ENCODE peak calls at places on chromosomes 5 and 9, in seven cellular contexts. G, H, Z, C, U, M and A are unnamed samples.

GRCh38 chr5:31193591-31194457 is at the start of gene CDH6:
- DNase-seq in G (no peak), H (no peak), Z (no peak), C (peak; percentile 71), U (peak; percentile 59), M (no peak), A (no peak)

GRCh38 chr9:95731876-95732275 is 143.6 kb upstream of the ERCC6L2 start:
- DNase-seq in G (no peak), H (no peak), Z (no peak), C (no peak), U (no peak), M (no peak), A (no peak)

GRCh38 chr5:104708027-104708426 is 1145.4 kb upstream of the NUDT12 start:
- DNase-seq in G (no peak), H (no peak), Z (no peak), C (no peak), U (no peak), M (no peak), A (no peak)

GRCh38 chr5:36948041-36948440 is 71.5 kb downstream of the NIPBL start:
- DNase-seq in G (no peak), H (no peak), Z (no peak), C (peak; percentile 29), U (peak; percentile 72), M (no peak), A (no peak)

GRCh38 chr9:77807295-77807694 is 159.2 kb upstream of the GNA14 start:
- DNase-seq in G (no peak), H (peak; percentile 15), Z (no peak), C (peak; percentile 91), U (peak; percentile 95), M (no peak), A (no peak)

GRCh38 chr9:81028504-81028903 is 660.8 kb downstream of the TLE1 start:
- DNase-seq in G (peak; percentile 42), H (peak; percentile 85), Z (no peak), C (peak; percentile 92), U (peak; percentile 91), M (no peak), A (no peak)

GRCh38 chr5:150063638-150064037 is 22.7 kb downstream of the CSF1R start:
- DNase-seq in G (no peak), H (no peak), Z (no peak), C (no peak), U (no peak), M (no peak), A (no peak)

GRCh38 chr5:54701179-54701578 is 183.6 kb downstream of the SNX18 start:
- DNase-seq in G (peak; percentile 26), H (no peak), Z (no peak), C (peak; percentile 88), U (peak; percentile 91), M (no peak), A (no peak)

GRCh38 chr9:14584571-14584970 is 108.7 kb downstream of the ZDHHC21 start:
- DNase-seq in G (no peak), H (no peak), Z (no peak), C (no peak), U (no peak), M (no peak), A (no peak)

GRCh38 chr5:132309679-132310078 is 15.5 kb downstream of the SLC22A4 start:
- DNase-seq in G (no peak), H (no peak), Z (no peak), C (no peak), U (no peak), M (no peak), A (no peak)

GRCh38 chr5:53463909-53464621 is 16.4 kb upstream of the FST start:
- DNase-seq in G (no peak), H (no peak), Z (no peak), C (no peak), U (peak; percentile 59), M (no peak), A (no peak)

GRCh38 chr5:74938250-74938649 is 72.1 kb upstream of the FAM169A start:
- DNase-seq in G (no peak), H (no peak), Z (no peak), C (no peak), U (peak; percentile 69), M (no peak), A (no peak)

GRCh38 chr9:26856413-26857032 is 36.1 kb downstream of the CAAP1 start:
- DNase-seq in G (peak; percentile 56), H (peak; percentile 30), Z (no peak), C (peak; percentile 51), U (peak; percentile 26), M (peak; percentile 65), A (no peak)

GRCh38 chr5:180402716-180403115 is 49.6 kb upstream of the GFPT2 start:
- DNase-seq in G (no peak), H (no peak), Z (no peak), C (no peak), U (no peak), M (no peak), A (no peak)

GRCh38 chr9:545480-545879 is 296.0 kb upstream of the DMRT1 start:
- DNase-seq in G (no peak), H (no peak), Z (no peak), C (no peak), U (no peak), M (no peak), A (no peak)

GRCh38 chr5:174271316-174271715 is 225.8 kb downstream of the NSG2 start:
- DNase-seq in G (no peak), H (no peak), Z (no peak), C (no peak), U (no peak), M (no peak), A (no peak)

GRCh38 chr5:9240431-9240830 is 305.4 kb downstream of the SEMA5A start:
- DNase-seq in G (no peak), H (no peak), Z (no peak), C (no peak), U (no peak), M (no peak), A (no peak)

GRCh38 chr9:120860083-120860482 is 16.9 kb downstream of the PHF19 start:
- DNase-seq in G (no peak), H (no peak), Z (no peak), C (no peak), U (no peak), M (no peak), A (no peak)

GRCh38 chr5:106140101-106140500 is 1530.6 kb downstream of the EFNA5 start:
- DNase-seq in G (no peak), H (no peak), Z (no peak), C (peak; percentile 59), U (peak; percentile 14), M (no peak), A (no peak)

GRCh38 chr9:2477755-2478154 is 143.8 kb upstream of the VLDLR start:
- DNase-seq in G (no peak), H (no peak), Z (no peak), C (peak; percentile 22), U (peak; percentile 42), M (no peak), A (no peak)

GRCh38 chr9:64128572-64128971 is 1156.4 kb downstream of the FOXD4L5 start:
- DNase-seq in G (no peak), H (no peak), Z (no peak), C (no peak), U (no peak), M (no peak), A (no peak)

GRCh38 chr9:97615439-97616072 is 17.6 kb downstream of the TSTD2 start:
- DNase-seq in G (peak; percentile 29), H (peak; percentile 18), Z (peak; percentile 49), C (peak; percentile 52), U (peak; percentile 78), M (peak; percentile 74), A (no peak)

GRCh38 chr9:125375820-125376219 is 114.2 kb downstream of the GAPVD1 start:
- DNase-seq in G (no peak), H (no peak), Z (no peak), C (no peak), U (no peak), M (no peak), A (no peak)

GRCh38 chr9:137406876-137407589 is 15.9 kb downstream of the EXD3 start:
- DNase-seq in G (no peak), H (no peak), Z (peak; percentile 69), C (peak; percentile 46), U (peak; percentile 79), M (peak; percentile 74), A (no peak)

GRCh38 chr9:100671811-100672305 is 94.0 kb downstream of the CAVIN4 start:
- DNase-seq in G (no peak), H (no peak), Z (no peak), C (no peak), U (no peak), M (no peak), A (no peak)

GRCh38 chr5:9231842-9232241 is 314.0 kb downstream of the SEMA5A start:
- DNase-seq in G (no peak), H (no peak), Z (no peak), C (no peak), U (no peak), M (no peak), A (no peak)

GRCh38 chr5:176780071-176780850 is 30.1 kb upstream of the UNC5A start:
- DNase-seq in G (no peak), H (no peak), Z (no peak), C (no peak), U (no peak), M (no peak), A (no peak)

GRCh38 chr9:135903358-135903656 is 4.0 kb downstream of the CAMSAP1 start:
- DNase-seq in G (no peak), H (no peak), Z (no peak), C (no peak), U (no peak), M (no peak), A (no peak)
- H3K4me3 ChIP-seq in G (no peak overlapping the region), H (no peak overlapping the region), Z (no peak overlapping the region), C (no peak overlapping the region), U (no peak overlapping the region), M (no peak overlapping the region), A (no peak overlapping the region)

DNA sequence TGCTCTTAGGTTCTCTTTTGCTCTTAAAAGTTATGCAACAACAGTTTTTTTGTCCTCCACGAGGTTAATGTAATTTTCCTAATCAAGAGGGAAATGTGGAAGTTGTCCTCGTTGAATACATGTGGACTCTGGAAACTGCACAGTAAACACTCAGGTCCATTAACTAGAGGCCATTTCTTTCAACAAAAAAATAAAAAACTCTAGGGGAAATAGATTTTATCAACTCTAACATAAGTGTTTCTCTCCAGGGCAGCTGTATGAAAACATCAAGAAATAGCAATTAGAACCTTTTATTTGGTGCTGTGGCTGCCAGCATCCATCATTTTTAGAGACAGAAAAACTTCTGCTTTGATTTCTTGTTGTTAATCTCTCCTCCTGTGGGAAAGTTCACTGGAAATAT is 288.6 kb downstream of the ICE1 start:
- DNase-seq in G (no peak), H (no peak), Z (no peak), C (no peak), U (no peak), M (no peak), A (no peak)
- H3K4me3 ChIP-seq in G (no peak overlapping the region), H (no peak overlapping the region), Z (no peak overlapping the region), C (no peak overlapping the region), U (no peak overlapping the region), M (no peak overlapping the region), A (no peak overlapping the region)

DNA sequence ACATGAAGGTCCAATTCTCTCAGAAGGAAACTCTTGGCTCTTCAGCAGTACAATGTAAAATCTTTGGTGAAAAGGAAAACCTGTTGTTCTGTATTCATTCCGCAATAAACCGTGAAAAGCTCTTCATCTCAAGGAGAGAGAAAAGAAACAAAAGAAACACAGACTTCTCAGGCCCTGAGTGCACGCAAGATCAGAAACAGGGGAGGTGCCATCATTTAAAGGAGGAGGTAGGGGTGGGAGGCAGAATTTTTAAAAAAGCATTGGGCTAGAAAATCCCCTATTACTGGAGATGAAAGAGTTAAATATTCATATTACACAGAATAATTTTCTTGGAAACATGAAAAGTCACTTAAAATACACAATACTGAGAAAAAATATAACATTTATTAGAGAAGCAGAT is 56.3 kb downstream of the USP20 start:
- DNase-seq in G (no peak), H (no peak), Z (peak; percentile 47), C (no peak), U (no peak), M (peak; percentile 69), A (no peak)
- H3K4me3 ChIP-seq in G (no peak overlapping the region), H (no peak overlapping the region), Z (peak overlapping the region; percentile 44), C (no peak overlapping the region), U (no peak overlapping the region), M (peak overlapping the region; percentile 73), A (no peak overlapping the region)

GRCh38 chr5:172114875-172115422 is 73.1 kb downstream of the STK10 start:
- DNase-seq in G (no peak), H (no peak), Z (peak; percentile 71), C (no peak), U (no peak), M (peak; percentile 87), A (no peak)
- H3K4me3 ChIP-seq in G (no peak overlapping the region), H (no peak overlapping the region), Z (peak overlapping the region; percentile 40), C (no peak overlapping the region), U (no peak overlapping the region), M (peak overlapping the region; percentile 55), A (no peak overlapping the region)